ENCODE peak calls at places on chromosomes 12 and 14, in nine cellular contexts. One of them, this sample, is unnamed. For H3K36me3, the result is how much of the 10 kb centered on the place peaks cover.

GRCh38 chr14:80618751-80619329 is 322.7 kb downstream of the CEP128 start:
- DNase-seq in HepG2: no peak
- DNase-seq in transverse colon: no peak
- DNase-seq in uterus: no peak
- DNase-seq in esophagus squamous epithelium: no peak
- DNase-seq in Peyer's patch: no peak
- DNase-seq in HCT116: no peak
- DNase-seq in IMR-90: peak
- DNase-seq in right lobe of liver: no peak
- DNase-seq in this sample: no peak

GRCh38 chr12:132480620-132481132 is 9.3 kb upstream of the FBRSL1 start:
- DNase-seq in right lobe of liver: no peak
- DNase-seq in HCT116: no peak
- DNase-seq in esophagus squamous epithelium: no peak
- DNase-seq in HepG2: no peak
- DNase-seq in uterus: no peak
- DNase-seq in Peyer's patch: no peak
- DNase-seq in IMR-90: no peak
- DNase-seq in transverse colon: no peak
- DNase-seq in this sample: no peak

GRCh38 chr12:49624919-49625577 is 1.7 kb downstream of the PRPF40B start:
- DNase-seq in esophagus squamous epithelium: no peak
- DNase-seq in transverse colon: no peak
- DNase-seq in IMR-90: peak
- DNase-seq in Peyer's patch: no peak
- DNase-seq in uterus: no peak
- DNase-seq in HepG2: no peak
- DNase-seq in HCT116: peak
- DNase-seq in right lobe of liver: no peak
- DNase-seq in this sample: no peak

GRCh38 chr12:93449277-93449676 is 7.5 kb upstream of the UBE2N start:
- DNase-seq in uterus: no peak
- DNase-seq in right lobe of liver: no peak
- DNase-seq in HepG2: no peak
- DNase-seq in HCT116: no peak
- DNase-seq in Peyer's patch: no peak
- DNase-seq in IMR-90: no peak
- DNase-seq in transverse colon: no peak
- DNase-seq in esophagus squamous epithelium: no peak
- DNase-seq in this sample: no peak

GRCh38 chr14:69086537-69086936 is 66.4 kb downstream of the DCAF5 start:
- DNase-seq in right lobe of liver: no peak
- DNase-seq in HCT116: no peak
- DNase-seq in transverse colon: no peak
- DNase-seq in Peyer's patch: no peak
- DNase-seq in HepG2: no peak
- DNase-seq in uterus: no peak
- DNase-seq in IMR-90: no peak
- DNase-seq in esophagus squamous epithelium: no peak
- DNase-seq in this sample: no peak

GRCh38 chr12:57740656-57741412 is 2.3 kb upstream of the AGAP2 start:
- DNase-seq in HCT116: no peak
- DNase-seq in uterus: no peak
- DNase-seq in right lobe of liver: no peak
- DNase-seq in HepG2: no peak
- DNase-seq in Peyer's patch: peak
- DNase-seq in IMR-90: no peak
- DNase-seq in esophagus squamous epithelium: no peak
- DNase-seq in transverse colon: peak
- DNase-seq in this sample: no peak

GRCh38 chr14:79442776-79443175 is 768.5 kb downstream of the DIO2 start:
- DNase-seq in transverse colon: no peak
- DNase-seq in HepG2: no peak
- DNase-seq in Peyer's patch: no peak
- DNase-seq in right lobe of liver: no peak
- DNase-seq in uterus: no peak
- DNase-seq in IMR-90: no peak
- DNase-seq in HCT116: no peak
- DNase-seq in esophagus squamous epithelium: no peak
- DNase-seq in this sample: no peak

GRCh38 chr12:15648564-15648963 is 140.6 kb downstream of the EPS8 start:
- DNase-seq in IMR-90: no peak
- DNase-seq in HCT116: no peak
- DNase-seq in transverse colon: no peak
- DNase-seq in esophagus squamous epithelium: no peak
- DNase-seq in right lobe of liver: no peak
- DNase-seq in Peyer's patch: no peak
- DNase-seq in HepG2: no peak
- DNase-seq in uterus: no peak
- DNase-seq in this sample: no peak

GRCh38 chr12:27112891-27113290 is 30.5 kb upstream of the C12orf71 start:
- DNase-seq in transverse colon: no peak
- DNase-seq in Peyer's patch: no peak
- DNase-seq in right lobe of liver: no peak
- DNase-seq in HepG2: no peak
- DNase-seq in esophagus squamous epithelium: no peak
- DNase-seq in IMR-90: no peak
- DNase-seq in HCT116: no peak
- DNase-seq in uterus: no peak
- DNase-seq in this sample: no peak

GRCh38 chr14:76181546-76181945 is 29.8 kb downstream of the GPATCH2L start:
- DNase-seq in right lobe of liver: no peak
- DNase-seq in transverse colon: no peak
- DNase-seq in HepG2: peak
- DNase-seq in HCT116: no peak
- DNase-seq in IMR-90: no peak
- DNase-seq in Peyer's patch: no peak
- DNase-seq in esophagus squamous epithelium: no peak
- DNase-seq in uterus: no peak
- DNase-seq in this sample: no peak

GRCh38 chr12:89051065-89051677 is 301.1 kb downstream of the DUSP6 start:
- DNase-seq in esophagus squamous epithelium: no peak
- DNase-seq in Peyer's patch: no peak
- DNase-seq in IMR-90: peak
- DNase-seq in right lobe of liver: no peak
- DNase-seq in transverse colon: no peak
- DNase-seq in HCT116: peak
- DNase-seq in HepG2: peak
- DNase-seq in uterus: no peak
- DNase-seq in this sample: no peak

GRCh38 chr14:59333668-59334067 is 131.5 kb downstream of the GPR135 start:
- DNase-seq in HCT116: no peak
- DNase-seq in uterus: peak
- DNase-seq in transverse colon: no peak
- DNase-seq in HepG2: peak
- DNase-seq in esophagus squamous epithelium: no peak
- DNase-seq in IMR-90: peak
- DNase-seq in Peyer's patch: no peak
- DNase-seq in right lobe of liver: peak
- DNase-seq in this sample: no peak

DNA sequence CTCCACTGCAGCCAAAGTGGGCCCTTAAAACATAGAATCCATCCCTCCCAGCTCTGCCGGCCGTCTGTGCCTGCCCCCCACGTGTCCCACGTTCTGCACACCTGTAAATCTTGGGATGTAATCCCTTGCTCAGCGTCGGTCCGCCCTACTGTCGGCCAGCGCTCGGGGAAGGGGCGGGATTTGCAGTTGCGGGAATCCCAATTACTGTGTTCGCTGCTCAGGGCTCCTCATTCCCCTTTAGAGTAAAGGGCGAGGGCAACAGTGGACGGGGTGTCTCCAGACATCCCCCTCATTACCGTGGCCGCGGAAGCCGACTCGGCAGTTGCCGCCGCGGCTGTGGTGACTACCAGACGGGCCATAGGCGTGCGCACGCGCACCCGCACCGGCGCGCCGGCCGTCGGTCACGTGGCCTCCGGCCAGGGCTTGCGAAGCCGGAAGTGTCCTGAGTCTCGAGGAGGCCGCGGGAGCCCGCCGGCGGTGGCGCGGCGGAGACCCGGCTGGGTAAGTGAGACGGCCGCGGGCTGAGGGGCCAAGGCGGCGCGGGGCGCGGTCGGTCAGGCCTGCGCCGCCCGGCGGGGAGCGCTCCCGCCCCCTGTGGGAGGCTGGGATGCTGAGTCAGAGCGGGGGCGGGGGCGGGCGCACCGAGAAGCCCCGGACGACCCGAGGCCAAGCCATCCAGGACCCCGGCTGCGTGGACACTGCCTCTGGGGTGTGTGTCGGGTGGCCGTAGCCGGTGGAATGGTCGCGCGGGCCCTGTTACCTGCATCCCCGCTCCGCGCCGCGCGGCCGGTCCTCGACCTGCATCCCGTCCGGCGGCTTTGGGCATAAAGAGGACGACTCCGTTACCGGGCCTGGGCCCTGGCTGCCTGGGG is at the start of gene TBK1:
- DNase-seq in transverse colon: peak
- DNase-seq in IMR-90: peak
- DNase-seq in HCT116: peak
- DNase-seq in right lobe of liver: peak
- DNase-seq in HepG2: peak
- DNase-seq in esophagus squamous epithelium: peak
- DNase-seq in Peyer's patch: peak
- DNase-seq in uterus: peak
- DNase-seq in this sample: peak
- TF ChIP-seq POLR2A in transverse colon: peak
- TF ChIP-seq POLR2A in IMR-90: peak
- TF ChIP-seq POLR2A in HCT116: peak
- TF ChIP-seq POLR2A in right lobe of liver: peak
- TF ChIP-seq POLR2A in HepG2: peak
- TF ChIP-seq POLR2A in esophagus squamous epithelium: peak
- TF ChIP-seq POLR2A in Peyer's patch: peak
- TF ChIP-seq POLR2A in uterus: peak
- TF ChIP-seq POLR2A in this sample: no peak

GRCh38 chr14:88384653-88385205 is 728 bp upstream of the SPATA7 start:
- DNase-seq in uterus: peak
- DNase-seq in IMR-90: no peak
- DNase-seq in Peyer's patch: no peak
- DNase-seq in HCT116: no peak
- DNase-seq in esophagus squamous epithelium: no peak
- DNase-seq in HepG2: no peak
- DNase-seq in transverse colon: no peak
- DNase-seq in right lobe of liver: no peak
- DNase-seq in this sample: peak

GRCh38 chr14:88386395-88386794 is 938 bp downstream of the SPATA7 start:
- DNase-seq in IMR-90: no peak
- DNase-seq in transverse colon: no peak
- DNase-seq in uterus: no peak
- DNase-seq in right lobe of liver: no peak
- DNase-seq in Peyer's patch: no peak
- DNase-seq in HepG2: no peak
- DNase-seq in esophagus squamous epithelium: no peak
- DNase-seq in HCT116: no peak
- DNase-seq in this sample: no peak

GRCh38 chr14:88379706-88380343 is 5.6 kb upstream of the SPATA7 start:
- DNase-seq in HepG2: no peak
- DNase-seq in HCT116: no peak
- DNase-seq in esophagus squamous epithelium: no peak
- DNase-seq in uterus: no peak
- DNase-seq in Peyer's patch: no peak
- DNase-seq in right lobe of liver: no peak
- DNase-seq in IMR-90: no peak
- DNase-seq in transverse colon: no peak
- DNase-seq in this sample: no peak

GRCh38 chr14:88385212-88386101 is at the start of gene SPATA7:
- DNase-seq in Peyer's patch: peak
- DNase-seq in right lobe of liver: peak
- DNase-seq in uterus: peak
- DNase-seq in esophagus squamous epithelium: peak
- DNase-seq in HCT116: peak
- DNase-seq in HepG2: peak
- DNase-seq in transverse colon: peak
- DNase-seq in IMR-90: peak
- DNase-seq in this sample: peak

DNA sequence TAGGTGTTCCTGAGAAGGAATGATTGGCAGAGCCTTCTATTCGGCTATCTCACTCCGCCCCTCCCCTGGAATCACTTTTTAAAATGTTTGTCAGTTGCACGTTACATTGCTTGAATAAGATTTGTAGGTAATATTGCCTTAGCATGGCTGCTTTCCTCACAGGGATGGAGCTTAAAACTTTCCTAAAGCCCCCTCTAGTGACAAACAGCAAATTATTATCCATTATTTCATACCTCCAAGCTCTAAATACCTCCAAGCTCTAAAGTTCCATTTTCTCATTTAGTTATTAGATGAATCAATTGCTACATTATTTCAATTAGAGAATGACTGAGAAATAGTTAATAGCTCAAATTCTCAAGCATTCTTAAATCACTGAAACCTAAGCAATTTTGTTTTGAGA is 5.1 kb upstream of the SPATA7 start:
- DNase-seq in transverse colon: no peak
- DNase-seq in Peyer's patch: no peak
- DNase-seq in HepG2: no peak
- DNase-seq in esophagus squamous epithelium: no peak
- DNase-seq in HCT116: no peak
- DNase-seq in IMR-90: peak
- DNase-seq in uterus: no peak
- DNase-seq in right lobe of liver: no peak
- DNase-seq in this sample: no peak
- TF ChIP-seq CTCF in transverse colon: no peak
- TF ChIP-seq CTCF in Peyer's patch: no peak
- TF ChIP-seq CTCF in HepG2: peak
- TF ChIP-seq CTCF in esophagus squamous epithelium: no peak
- TF ChIP-seq CTCF in HCT116: peak
- TF ChIP-seq CTCF in IMR-90: peak
- TF ChIP-seq CTCF in uterus: no peak
- TF ChIP-seq CTCF in right lobe of liver: peak
- TF ChIP-seq CTCF in this sample: no peak

GRCh38 chr12:109893250-109893995 is 6.7 kb upstream of the TCHP start:
- DNase-seq in right lobe of liver: no peak
- DNase-seq in IMR-90: no peak
- DNase-seq in HepG2: no peak
- DNase-seq in Peyer's patch: no peak
- DNase-seq in transverse colon: no peak
- DNase-seq in HCT116: no peak
- DNase-seq in esophagus squamous epithelium: no peak
- DNase-seq in uterus: no peak
- DNase-seq in this sample: no peak
- H3K36me3 ChIP-seq in right lobe of liver: under half
- H3K36me3 ChIP-seq in IMR-90: under half
- H3K36me3 ChIP-seq in HepG2: under half
- H3K36me3 ChIP-seq in Peyer's patch: under half
- H3K36me3 ChIP-seq in transverse colon: under half
- H3K36me3 ChIP-seq in HCT116: under half
- H3K36me3 ChIP-seq in esophagus squamous epithelium: under half
- H3K36me3 ChIP-seq in uterus: under half
- H3K36me3 ChIP-seq in this sample: under half

DNA sequence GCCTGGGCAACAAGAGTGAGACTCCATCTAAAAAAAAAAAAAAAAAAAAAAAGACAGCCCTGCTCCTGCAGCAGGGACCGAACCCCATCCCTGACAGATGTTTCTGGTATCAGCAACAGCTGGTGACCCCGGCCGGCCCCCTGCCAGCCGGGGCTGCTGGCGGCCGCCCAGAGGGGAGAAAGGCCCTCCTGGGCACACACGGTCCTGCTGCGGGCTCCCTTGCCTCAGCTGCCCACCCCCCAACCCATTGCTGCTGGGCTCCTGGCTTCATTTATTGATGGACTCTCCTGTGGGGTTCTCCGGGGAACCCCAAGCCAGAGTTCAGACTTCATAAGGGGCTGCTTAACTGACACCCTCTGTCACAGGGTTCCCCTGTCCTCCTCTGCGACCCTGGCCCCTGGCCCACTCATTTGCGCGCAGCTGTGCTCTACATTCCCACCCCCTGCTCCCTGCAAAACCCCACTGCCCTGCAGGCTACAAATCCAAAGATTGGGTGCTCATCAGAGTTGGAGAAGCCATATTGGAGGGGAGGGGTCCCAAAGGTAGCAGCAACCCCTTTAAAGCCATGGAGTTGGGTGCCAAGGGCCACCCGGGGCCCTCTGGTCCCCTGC is 103.6 kb upstream of the RTL1 start:
- DNase-seq in IMR-90: no peak
- DNase-seq in right lobe of liver: no peak
- DNase-seq in Peyer's patch: no peak
- DNase-seq in HepG2: no peak
- DNase-seq in esophagus squamous epithelium: no peak
- DNase-seq in transverse colon: no peak
- DNase-seq in uterus: no peak
- DNase-seq in HCT116: no peak
- DNase-seq in this sample: no peak
- TF ChIP-seq POLR2A in IMR-90: no peak
- TF ChIP-seq POLR2A in right lobe of liver: no peak
- TF ChIP-seq POLR2A in Peyer's patch: no peak
- TF ChIP-seq POLR2A in HepG2: no peak
- TF ChIP-seq POLR2A in esophagus squamous epithelium: no peak
- TF ChIP-seq POLR2A in transverse colon: no peak
- TF ChIP-seq POLR2A in uterus: no peak
- TF ChIP-seq POLR2A in HCT116: no peak
- TF ChIP-seq POLR2A in this sample: no peak